ENCODE peak calls at places on chromosomes 11 and 22, in six cellular contexts. One of them, this sample, is unnamed.
A peak's percentile ranks its signal among the peaks of the same experiment; 100 is the strongest.

GRCh38 chr11:129960216-129961214 is 42.1 kb downstream of the PRDM10 start:
- DNase-seq in H1: no peak
- DNase-seq in SK-N-SH: no peak
- DNase-seq in K562: no peak
- DNase-seq in HCT116: peak; percentile 56
- DNase-seq in HepG2: peak; percentile 47
- DNase-seq in this sample: no peak

GRCh38 chr11:130315354-130315970 is 745 bp upstream of the ZBTB44 start:
- DNase-seq in K562: no peak
- DNase-seq in H1: peak; percentile 80
- DNase-seq in SK-N-SH: peak; percentile 44
- DNase-seq in HepG2: no peak
- DNase-seq in HCT116: no peak
- DNase-seq in this sample: peak; percentile 61

GRCh38 chr11:127996825-127997224 is 590.5 kb downstream of the ETS1 start:
- DNase-seq in HCT116: no peak
- DNase-seq in SK-N-SH: no peak
- DNase-seq in H1: no peak
- DNase-seq in K562: no peak
- DNase-seq in HepG2: no peak
- DNase-seq in this sample: no peak

GRCh38 chr11:37718431-37718999 is 1120.5 kb upstream of the RAG2 start:
- DNase-seq in K562: no peak
- DNase-seq in HCT116: no peak
- DNase-seq in H1: no peak
- DNase-seq in HepG2: no peak
- DNase-seq in SK-N-SH: no peak
- DNase-seq in this sample: peak; percentile 57

GRCh38 chr11:108302121-108302785 is 79.4 kb downstream of the ATM start:
- DNase-seq in HepG2: no peak
- DNase-seq in SK-N-SH: no peak
- DNase-seq in H1: no peak
- DNase-seq in K562: no peak
- DNase-seq in HCT116: no peak
- DNase-seq in this sample: no peak

GRCh38 chr11:107078375-107078774 is 60.1 kb upstream of the GUCY1A2 start:
- DNase-seq in HCT116: no peak
- DNase-seq in SK-N-SH: no peak
- DNase-seq in H1: no peak
- DNase-seq in K562: no peak
- DNase-seq in HepG2: no peak
- DNase-seq in this sample: no peak

GRCh38 chr22:27576815-27577564 is 224.6 kb downstream of the MN1 start:
- DNase-seq in HCT116: no peak
- DNase-seq in K562: no peak
- DNase-seq in HepG2: no peak
- DNase-seq in H1: no peak
- DNase-seq in SK-N-SH: no peak
- DNase-seq in this sample: no peak

GRCh38 chr11:116107229-116107628 is 603.0 kb upstream of the CADM1 start:
- DNase-seq in SK-N-SH: no peak
- DNase-seq in K562: no peak
- DNase-seq in H1: no peak
- DNase-seq in HepG2: no peak
- DNase-seq in HCT116: no peak
- DNase-seq in this sample: no peak

GRCh38 chr11:13786688-13787087 is 118.2 kb downstream of the FAR1 start:
- DNase-seq in HCT116: no peak
- DNase-seq in HepG2: no peak
- DNase-seq in H1: no peak
- DNase-seq in K562: no peak
- DNase-seq in SK-N-SH: no peak
- DNase-seq in this sample: peak; percentile 79

GRCh38 chr11:30049214-30049613 is 32.4 kb upstream of the KCNA4 start:
- DNase-seq in H1: no peak
- DNase-seq in HepG2: no peak
- DNase-seq in HCT116: no peak
- DNase-seq in SK-N-SH: no peak
- DNase-seq in K562: no peak
- DNase-seq in this sample: no peak

GRCh38 chr11:63764201-63764711 is 4.3 kb downstream of the ZFTA start:
- DNase-seq in H1: no peak
- DNase-seq in K562: no peak
- DNase-seq in HepG2: no peak
- DNase-seq in HCT116: no peak
- DNase-seq in SK-N-SH: peak; percentile 31
- DNase-seq in this sample: no peak

GRCh38 chr11:117442869-117443239 is 115.2 kb downstream of the CEP164 start:
- DNase-seq in K562: no peak
- DNase-seq in HepG2: no peak
- DNase-seq in HCT116: no peak
- DNase-seq in SK-N-SH: no peak
- DNase-seq in H1: no peak
- DNase-seq in this sample: no peak
- TF ChIP-seq JUND in K562: no peak
- TF ChIP-seq JUND in HepG2: no peak
- TF ChIP-seq JUND in HCT116: no peak
- TF ChIP-seq JUND in SK-N-SH: no peak
- TF ChIP-seq JUND in H1: no peak
- TF ChIP-seq JUND in this sample: no peak

DNA sequence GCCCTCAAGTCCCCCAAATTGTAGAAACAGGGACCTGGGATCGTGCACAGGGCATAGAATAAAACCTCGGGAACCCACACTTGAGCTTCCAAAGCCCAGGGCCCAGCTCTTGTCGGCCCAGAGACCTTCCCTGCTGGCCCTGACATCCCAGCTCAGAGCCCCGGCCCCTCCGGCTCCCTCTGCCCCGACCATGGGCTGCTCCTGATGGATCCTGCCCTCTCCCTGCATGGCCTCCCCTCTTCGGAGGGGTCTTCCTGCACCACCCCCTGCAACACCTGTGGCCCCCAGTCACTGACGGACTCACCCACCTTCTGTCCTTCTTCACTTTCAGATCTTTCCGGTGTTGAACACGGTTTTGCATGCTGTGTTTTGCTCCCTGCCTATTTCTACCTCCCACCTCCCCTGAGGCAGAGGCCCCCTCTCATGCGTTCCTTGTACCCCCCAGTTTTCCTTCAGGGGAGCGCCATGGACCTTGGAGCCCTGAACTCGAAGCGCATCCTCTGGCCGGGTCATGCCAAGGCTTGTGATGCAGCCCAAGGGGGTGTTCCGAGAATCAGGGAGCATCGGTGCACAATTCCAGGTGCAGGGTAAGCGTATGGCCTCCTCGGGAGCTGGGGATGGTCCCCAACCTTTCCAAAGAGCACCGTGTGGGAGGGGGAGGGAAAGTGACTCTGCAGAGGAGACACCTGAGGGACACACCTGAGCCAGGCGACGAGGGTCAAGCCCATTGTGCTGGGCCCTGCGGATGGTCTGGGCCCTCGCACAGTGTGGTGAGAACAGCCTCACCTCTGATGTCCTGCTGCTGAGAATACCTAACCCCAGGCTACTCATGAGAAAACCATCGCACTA is 666.4 kb downstream of the BRD1 start:
- DNase-seq in K562: no peak
- DNase-seq in HepG2: no peak
- DNase-seq in HCT116: no peak
- DNase-seq in SK-N-SH: no peak
- DNase-seq in H1: no peak
- DNase-seq in this sample: no peak
- TF ChIP-seq JUND in K562: no peak
- TF ChIP-seq JUND in HepG2: no peak
- TF ChIP-seq JUND in HCT116: no peak
- TF ChIP-seq JUND in SK-N-SH: no peak
- TF ChIP-seq JUND in H1: no peak
- TF ChIP-seq JUND in this sample: no peak

GRCh38 chr22:46070722-46071450 is 79.4 kb upstream of the PPARA start:
- DNase-seq in SK-N-SH: peak; percentile 88
- DNase-seq in HCT116: no peak
- DNase-seq in HepG2: no peak
- DNase-seq in K562: no peak
- DNase-seq in H1: peak; percentile 71
- DNase-seq in this sample: no peak

GRCh38 chr22:46073683-46074504 is 76.4 kb upstream of the PPARA start:
- DNase-seq in SK-N-SH: no peak
- DNase-seq in HepG2: no peak
- DNase-seq in H1: no peak
- DNase-seq in HCT116: no peak
- DNase-seq in K562: no peak
- DNase-seq in this sample: no peak

GRCh38 chr22:46071451-46072029 is 78.8 kb upstream of the PPARA start:
- DNase-seq in HCT116: peak; percentile 80
- DNase-seq in K562: no peak
- DNase-seq in SK-N-SH: peak; percentile 88
- DNase-seq in H1: peak; percentile 76
- DNase-seq in HepG2: no peak
- DNase-seq in this sample: peak; percentile 54

GRCh38 chr22:46072981-46073682 is 77.2 kb upstream of the PPARA start:
- DNase-seq in HepG2: no peak
- DNase-seq in H1: no peak
- DNase-seq in K562: no peak
- DNase-seq in SK-N-SH: no peak
- DNase-seq in HCT116: no peak
- DNase-seq in this sample: no peak

DNA sequence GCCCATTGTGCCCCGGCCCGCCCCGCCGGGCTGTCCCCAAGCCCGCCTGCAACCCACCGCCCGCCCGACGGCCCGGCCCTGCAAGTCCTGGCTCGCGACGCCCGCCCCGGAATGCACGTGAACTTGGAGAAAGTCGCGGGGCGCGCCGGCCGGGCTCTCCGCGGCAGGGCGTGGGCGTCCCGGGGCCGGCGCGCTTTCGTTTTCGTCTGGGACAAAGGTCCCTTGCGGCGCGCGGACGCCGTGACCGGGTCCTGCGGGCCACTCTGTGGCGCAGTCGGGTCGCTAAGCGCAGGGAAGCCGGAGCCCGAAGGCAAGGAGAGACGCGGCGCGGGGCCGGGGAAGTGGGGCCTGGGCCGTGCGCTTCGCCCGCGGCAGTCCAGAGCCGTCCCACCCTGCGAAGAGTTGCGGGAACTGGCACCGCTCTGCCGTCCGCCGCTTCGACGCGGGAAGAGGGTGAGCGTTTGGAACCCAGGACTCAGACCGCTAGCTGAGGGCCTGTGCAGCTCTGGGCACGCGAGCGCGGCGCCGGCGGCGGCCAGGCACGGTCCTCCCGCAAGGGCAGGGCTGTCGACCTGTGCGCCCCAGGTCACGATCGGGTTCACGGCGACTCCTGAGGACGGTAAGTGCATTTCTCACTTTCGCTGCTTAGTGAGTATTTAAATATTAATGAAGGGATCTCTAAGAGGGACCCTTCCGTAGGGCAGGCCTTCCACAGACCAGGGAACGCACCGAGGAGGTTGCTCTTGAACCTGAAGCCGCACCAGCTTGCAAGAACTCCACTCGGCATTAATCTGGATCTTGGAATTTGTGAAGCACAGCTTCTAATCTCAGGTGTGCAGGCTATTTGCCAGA is 78.1 kb upstream of the PPARA start:
- DNase-seq in K562: no peak
- DNase-seq in H1: peak; percentile 68
- DNase-seq in HCT116: no peak
- DNase-seq in SK-N-SH: no peak
- DNase-seq in HepG2: no peak
- DNase-seq in this sample: no peak
- TF ChIP-seq JUND in K562: no peak
- TF ChIP-seq JUND in H1: no peak
- TF ChIP-seq JUND in HCT116: no peak
- TF ChIP-seq JUND in SK-N-SH: no peak
- TF ChIP-seq JUND in HepG2: no peak
- TF ChIP-seq JUND in this sample: no peak

DNA sequence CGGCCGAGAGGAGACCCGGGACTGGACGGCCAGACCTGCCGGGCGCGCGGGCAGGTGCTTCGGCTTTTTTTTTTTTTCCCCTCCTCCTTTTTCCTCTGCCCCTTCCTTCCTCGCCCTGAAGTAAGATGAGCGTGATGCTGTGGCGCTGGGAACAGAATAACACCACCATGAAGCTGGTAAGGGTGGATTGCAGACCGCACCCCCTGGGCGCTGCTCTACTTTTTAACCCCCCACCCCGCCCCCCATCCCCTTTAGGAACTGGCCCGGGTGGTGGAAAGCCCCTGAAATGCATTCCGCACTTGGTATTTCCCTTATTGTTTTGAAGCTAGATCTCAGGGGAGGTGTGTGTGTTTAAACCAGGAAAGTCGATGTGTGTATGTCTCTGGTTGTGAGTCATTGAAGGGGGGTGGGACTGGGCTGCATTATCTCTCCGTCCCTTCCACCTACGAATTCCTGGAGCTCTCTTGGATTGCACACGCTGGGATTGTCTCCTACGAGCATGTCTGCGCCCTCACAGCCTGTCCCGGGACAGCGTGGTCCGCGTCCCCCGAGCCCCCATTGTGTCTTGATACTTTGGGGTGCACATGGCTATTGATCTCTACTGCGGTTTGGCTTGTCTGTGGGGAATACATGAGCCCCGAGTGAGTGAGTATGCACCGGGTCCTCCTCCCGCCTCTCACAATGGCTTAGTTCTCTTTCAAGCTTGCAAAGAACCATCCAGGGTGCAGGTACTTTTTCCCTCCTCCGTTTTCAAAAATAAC is 64.9 kb downstream of the NAV2 start:
- DNase-seq in HCT116: no peak
- DNase-seq in H1: no peak
- DNase-seq in K562: peak; percentile 2
- DNase-seq in SK-N-SH: no peak
- DNase-seq in HepG2: peak; percentile 13
- DNase-seq in this sample: no peak
- TF ChIP-seq JUND in HCT116: no peak
- TF ChIP-seq JUND in H1: peak; percentile 44
- TF ChIP-seq JUND in K562: no peak
- TF ChIP-seq JUND in SK-N-SH: no peak
- TF ChIP-seq JUND in HepG2: no peak
- TF ChIP-seq JUND in this sample: no peak

DNA sequence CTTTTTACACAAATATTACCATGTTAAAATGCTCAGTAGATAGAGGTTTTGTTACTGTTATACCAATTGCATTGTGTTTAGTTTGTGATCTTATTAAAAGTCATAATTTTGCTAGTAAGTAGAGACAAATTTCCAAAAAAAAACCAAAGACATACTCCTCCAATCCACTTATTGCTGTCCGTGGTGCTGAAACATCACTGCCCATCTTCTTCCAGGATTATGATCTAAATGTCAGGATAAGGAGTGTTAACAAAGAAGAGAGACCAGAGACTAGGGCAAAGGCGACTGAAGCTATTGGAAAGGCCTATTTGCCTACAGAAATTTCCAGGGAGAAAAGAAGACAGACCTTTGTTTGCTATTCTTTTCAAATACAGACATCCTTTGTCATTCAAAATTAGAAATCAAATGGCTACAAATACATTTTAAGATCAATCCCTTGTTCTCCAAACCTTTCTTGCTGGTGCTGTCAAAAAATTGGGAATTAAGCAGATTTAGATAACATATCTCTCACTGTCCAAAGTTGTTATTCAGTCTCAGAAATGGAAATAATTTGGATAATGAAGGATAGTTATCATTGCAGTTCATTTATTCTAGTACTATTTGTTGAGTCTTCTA is 199.7 kb downstream of the C11orf91 start:
- DNase-seq in K562: peak; percentile 33
- DNase-seq in HCT116: no peak
- DNase-seq in H1: no peak
- DNase-seq in HepG2: peak; percentile 9
- DNase-seq in SK-N-SH: no peak
- DNase-seq in this sample: no peak
- TF ChIP-seq JUND in K562: no peak
- TF ChIP-seq JUND in HCT116: no peak
- TF ChIP-seq JUND in H1: no peak
- TF ChIP-seq JUND in HepG2: no peak
- TF ChIP-seq JUND in SK-N-SH: no peak
- TF ChIP-seq JUND in this sample: no peak

GRCh38 chr11:124769804-124770774 is 8.0 kb upstream of the ESAM start:
- DNase-seq in SK-N-SH: no peak
- DNase-seq in H1: no peak
- DNase-seq in K562: peak; percentile 50
- DNase-seq in HepG2: peak; percentile 51
- DNase-seq in HCT116: peak; percentile 35
- DNase-seq in this sample: no peak
- TF ChIP-seq JUND in SK-N-SH: peak; percentile 34
- TF ChIP-seq JUND in H1: no peak
- TF ChIP-seq JUND in K562: peak; percentile 74
- TF ChIP-seq JUND in HepG2: no peak
- TF ChIP-seq JUND in HCT116: peak; percentile 63
- TF ChIP-seq JUND in this sample: no peak

This sample was measured in T47D.